ENCODE peak calls at places on chromosome 4, in six cellular contexts. U, L, Y, D, R and G are unnamed samples.

GRCh38 chr4:48058620-48059530 is 42.3 kb downstream of the NIPAL1 start:
- DNase-seq in U (no peak), L (no peak), Y (no peak), D (no peak), R (no peak), G (peak)

GRCh38 chr4:151329217-151330007 is 4.0 kb upstream of the SH3D19 start:
- DNase-seq in U (no peak), L (no peak), Y (no peak), D (no peak), R (no peak), G (no peak)

GRCh38 chr4:2333356-2333841 is 71.5 kb upstream of the MXD4 start:
- DNase-seq in U (no peak), L (no peak), Y (peak), D (no peak), R (peak), G (no peak)

GRCh38 chr4:143728171-143728570 is 27.7 kb upstream of the FREM3 start:
- DNase-seq in U (no peak), L (no peak), Y (no peak), D (no peak), R (no peak), G (no peak)

GRCh38 chr4:17092990-17093880 is 194.8 kb upstream of the LDB2 start:
- DNase-seq in U (no peak), L (no peak), Y (no peak), D (no peak), R (no peak), G (no peak)

GRCh38 chr4:100823066-100823992 is 305.5 kb upstream of the EMCN start:
- DNase-seq in U (no peak), L (no peak), Y (no peak), D (no peak), R (no peak), G (no peak)

GRCh38 chr4:5084911-5085475 is 33.7 kb downstream of the STK32B start:
- DNase-seq in U (no peak), L (no peak), Y (no peak), D (no peak), R (no peak), G (no peak)

GRCh38 chr4:168679397-168680176 is 182.7 kb downstream of the PALLD start:
- DNase-seq in U (no peak), L (no peak), Y (no peak), D (no peak), R (no peak), G (no peak)

GRCh38 chr4:61211781-61212180 is 11.7 kb downstream of the ADGRL3 start:
- DNase-seq in U (no peak), L (no peak), Y (no peak), D (no peak), R (no peak), G (no peak)

GRCh38 chr4:2433609-2434350 is 15.0 kb downstream of the CFAP99 start:
- DNase-seq in U (no peak), L (no peak), Y (no peak), D (no peak), R (no peak), G (no peak)

GRCh38 chr4:108887034-108887433 is 124.2 kb upstream of the ETNPPL start:
- DNase-seq in U (no peak), L (no peak), Y (no peak), D (no peak), R (no peak), G (no peak)

GRCh38 chr4:1629704-1630093 is 54.4 kb downstream of the FAM53A start:
- DNase-seq in U (no peak), L (no peak), Y (no peak), D (no peak), R (no peak), G (no peak)

GRCh38 chr4:162981823-162982222 is 184.9 kb downstream of the NAF1 start:
- DNase-seq in U (no peak), L (no peak), Y (no peak), D (no peak), R (no peak), G (no peak)

GRCh38 chr4:74206088-74206826 is 48.3 kb downstream of the MTHFD2L start:
- DNase-seq in U (no peak), L (no peak), Y (peak), D (no peak), R (no peak), G (peak)

GRCh38 chr4:80006935-80007744 is 65.9 kb downstream of the ANTXR2 start:
- DNase-seq in U (no peak), L (no peak), Y (no peak), D (no peak), R (peak), G (no peak)

GRCh38 chr4:82652062-82652461 is 90.3 kb upstream of the TMEM150C start:
- DNase-seq in U (no peak), L (no peak), Y (no peak), D (no peak), R (peak), G (no peak)

GRCh38 chr4:169846396-169846795 is 88.7 kb upstream of the HPF1 start:
- DNase-seq in U (no peak), L (no peak), Y (no peak), D (no peak), R (no peak), G (no peak)

GRCh38 chr4:12186526-12186925 is 757.8 kb upstream of the HS3ST1 start:
- DNase-seq in U (no peak), L (no peak), Y (no peak), D (no peak), R (no peak), G (no peak)

GRCh38 chr4:186839122-186840037 is 115.7 kb upstream of the FAT1 start:
- DNase-seq in U (no peak), L (no peak), Y (peak), D (no peak), R (no peak), G (peak)

GRCh38 chr4:88211473-88212252 is 53.2 kb upstream of the ABCG2 start:
- DNase-seq in U (peak), L (peak), Y (no peak), D (no peak), R (peak), G (peak)

GRCh38 chr4:184157322-184157721 is 60.4 kb downstream of the ENPP6 start:
- DNase-seq in U (no peak), L (no peak), Y (no peak), D (no peak), R (no peak), G (no peak)

GRCh38 chr4:173272987-173273386 is 61.2 kb downstream of the HMGB2 start:
- DNase-seq in U (no peak), L (no peak), Y (no peak), D (no peak), R (no peak), G (no peak)

GRCh38 chr4:125315571-125316390 is 1.0 kb downstream of the FAT4 start:
- DNase-seq in U (peak), L (peak), Y (peak), D (no peak), R (peak), G (no peak)

GRCh38 chr4:104966349-104967033 is 180.2 kb upstream of the TET2 start:
- DNase-seq in U (no peak), L (no peak), Y (no peak), D (no peak), R (peak), G (no peak)

GRCh38 chr4:41009411-41009810 is 204.9 kb downstream of the APBB2 start:
- DNase-seq in U (no peak), L (no peak), Y (no peak), D (no peak), R (no peak), G (no peak)

GRCh38 chr4:38131371-38132139 is 171.4 kb downstream of the PTTG2 start:
- DNase-seq in U (no peak), L (no peak), Y (no peak), D (peak), R (no peak), G (no peak)